ENCODE peak calls at places on chromosomes 5 and 9, in seven cellular contexts. Q is tibial artery, D is fibroblast of the aortic adventitia, K is pancreas, N is astrocyte, G is brain microvascular endothelial cell, O is right cardiac atrium. B is an unnamed sample.

GRCh38 chr5:141319202-141319601 is 1.4 kb downstream of the TAF7 start:
- DNase-seq in D (no peak), Q (no peak), K (no peak), O (no peak), G (peak; percentile 29), N (no peak), B (no peak)

GRCh38 chr9:27539479-27540441 is 10.1 kb upstream of the MOB3B start:
- DNase-seq in Q (peak; percentile 82), G (no peak), K (no peak), N (peak; percentile 42), O (peak; percentile 64), D (peak; percentile 91), B (no peak)

GRCh38 chr5:113043491-113043931 is 66.9 kb downstream of the DCP2 start:
- DNase-seq in Q (no peak), N (no peak), O (peak; percentile 86), K (no peak), G (no peak), D (no peak), B (no peak)

GRCh38 chr5:144951001-144951400 is 780.3 kb downstream of the KCTD16 start:
- DNase-seq in G (no peak), O (no peak), D (no peak), Q (no peak), N (no peak), K (no peak), B (no peak)

GRCh38 chr5:17990168-17990567 is 355.9 kb downstream of the TAF11L14 start:
- DNase-seq in G (no peak), D (no peak), K (no peak), O (no peak), N (no peak), Q (no peak), B (no peak)

GRCh38 chr9:77946969-77947368 is 84.6 kb downstream of the GNAQ start:
- DNase-seq in G (no peak), Q (no peak), O (peak; percentile 65), N (no peak), D (no peak), K (peak; percentile 32), B (no peak)

GRCh38 chr5:84274585-84275468 is 109.9 kb downstream of the EDIL3 start:
- DNase-seq in K (no peak), O (peak; percentile 58), Q (no peak), N (no peak), G (peak; percentile 40), D (peak; percentile 66), B (no peak)

GRCh38 chr9:12702160-12702758 is 9.1 kb downstream of the TYRP1 start:
- DNase-seq in D (peak; percentile 85), G (peak; percentile 67), Q (no peak), O (peak; percentile 62), N (peak; percentile 68), K (peak; percentile 23), B (peak; percentile 59)

GRCh38 chr5:77133061-77133758 is 46.1 kb upstream of the ZBED3 start:
- DNase-seq in Q (peak; percentile 71), K (peak; percentile 40), D (peak; percentile 95), O (peak; percentile 77), N (peak; percentile 98), G (peak; percentile 99), B (peak; percentile 92)

GRCh38 chr9:127181595-127182190 is 59.3 kb upstream of the ANGPTL2 start:
- DNase-seq in K (no peak), G (no peak), Q (peak; percentile 44), O (no peak), D (no peak), N (no peak), B (no peak)

DNA sequence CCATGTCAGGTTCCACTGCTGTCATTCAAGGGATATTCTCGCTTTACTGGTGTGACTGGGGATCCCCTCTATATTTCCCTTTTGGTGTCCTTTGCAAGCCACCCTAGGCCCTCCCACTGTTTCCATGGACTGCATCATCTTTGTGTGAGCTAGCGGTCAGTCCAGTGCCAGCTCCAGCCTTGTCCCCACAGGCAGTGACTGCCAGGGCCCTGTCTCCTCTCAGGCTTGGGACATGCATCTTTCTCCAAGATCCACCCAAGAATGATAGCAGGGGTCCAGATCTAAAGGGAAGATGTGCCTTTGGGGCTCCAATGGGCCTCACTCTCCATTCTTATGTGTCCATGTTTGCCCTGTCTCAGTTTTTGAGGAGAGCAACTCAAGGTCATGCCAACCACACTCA is 37.8 kb upstream of the NXNL2 start:
- DNase-seq in G (no peak), N (no peak), O (no peak), Q (no peak), K (no peak), D (no peak), B (no peak)
- H3K4me3 ChIP-seq in G (no peak overlapping the region), N (no peak overlapping the region), O (no peak overlapping the region), Q (no peak overlapping the region), K (no peak overlapping the region), D (no peak overlapping the region), B (no peak overlapping the region)

GRCh38 chr5:93588586-93589347 is 5.7 kb downstream of the NR2F1 start:
- DNase-seq in D (no peak), N (no peak), Q (no peak), G (no peak), K (no peak), O (peak; percentile 71), B (no peak)

GRCh38 chr5:93585753-93586385 is 2.8 kb downstream of the NR2F1 start:
- DNase-seq in N (no peak), Q (no peak), O (no peak), G (no peak), K (no peak), D (peak; percentile 32), B (no peak)

GRCh38 chr5:93585054-93585751 is 2.2 kb downstream of the NR2F1 start:
- DNase-seq in O (peak; percentile 54), Q (no peak), K (no peak), G (no peak), N (no peak), D (peak; percentile 43), B (no peak)

GRCh38 chr5:93587919-93588585 is 5.0 kb downstream of the NR2F1 start:
- DNase-seq in K (no peak), N (no peak), Q (no peak), G (no peak), D (no peak), O (peak; percentile 43), B (no peak)

GRCh38 chr5:93586948-93587918 is 4.2 kb downstream of the NR2F1 start:
- DNase-seq in O (peak; percentile 63), N (no peak), D (no peak), Q (no peak), G (no peak), K (no peak), B (no peak)
- H3K4me3 ChIP-seq in O (peak overlapping the region; percentile 12), N (peak overlapping the region; percentile 93), D (peak overlapping the region; percentile 19), Q (no peak overlapping the region), G (peak overlapping the region; percentile 68), K (no peak overlapping the region), B (peak overlapping the region; percentile 68)

GRCh38 chr5:91311697-91312501 is 71.2 kb downstream of the ARRDC3 start:
- DNase-seq in D (peak; percentile 100), K (peak; percentile 47), G (peak; percentile 98), N (peak; percentile 100), O (peak; percentile 87), Q (peak; percentile 90), B (peak; percentile 99)
- H3K4me3 ChIP-seq in D (no peak overlapping the region), K (no peak overlapping the region), G (no peak overlapping the region), N (no peak overlapping the region), O (no peak overlapping the region), Q (no peak overlapping the region), B (no peak overlapping the region)

DNA sequence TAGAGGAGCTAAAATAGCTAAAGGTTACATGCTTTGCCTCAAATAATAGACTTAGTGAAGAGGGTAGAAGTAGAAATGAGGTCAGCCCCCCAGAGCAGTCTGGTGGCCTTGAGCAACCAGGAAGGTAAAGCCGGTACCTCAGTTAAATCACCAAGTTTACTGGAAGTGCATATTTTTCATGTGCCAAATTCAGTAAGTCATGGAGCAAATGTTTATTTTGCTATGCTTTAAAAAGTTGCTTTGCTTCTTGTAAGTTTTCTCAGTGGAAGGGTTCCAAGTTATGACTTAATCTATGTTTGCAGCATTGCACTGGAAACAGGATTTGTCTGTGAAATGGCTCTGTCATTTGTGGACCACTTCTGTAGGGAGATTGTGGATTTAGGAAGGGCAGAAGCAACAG is 256.7 kb downstream of the ARRDC3 start:
- DNase-seq in D (peak; percentile 93), O (no peak), Q (no peak), G (peak; percentile 33), K (peak; percentile 48), N (peak; percentile 93), B (peak; percentile 68)
- H3K4me3 ChIP-seq in D (no peak overlapping the region), O (no peak overlapping the region), Q (no peak overlapping the region), G (no peak overlapping the region), K (no peak overlapping the region), N (no peak overlapping the region), B (no peak overlapping the region)

GRCh38 chr5:109411627-109412026 is 1.9 kb upstream of the PJA2 start:
- DNase-seq in Q (no peak), O (no peak), G (peak; percentile 86), N (peak; percentile 95), K (no peak), D (peak; percentile 93), B (peak; percentile 82)
- H3K4me3 ChIP-seq in Q (no peak overlapping the region), O (no peak overlapping the region), G (no peak overlapping the region), N (no peak overlapping the region), K (peak overlapping the region; percentile 88), D (no peak overlapping the region), B (no peak overlapping the region)

B was measured in AG09309.